ENCODE peak calls at places on chromosome 16, in nine cellular contexts. A is tibial artery; W is fibroblast of lung; U is A549; Q is cardiac muscle cell; F is mucosa of descending colon; C is CD8-positive, alpha-beta T cell; I is adrenal gland; O is stomach. H is an unnamed sample.

GRCh38 chr16:56107944-56108583 is 83.2 kb upstream of the GNAO1 start:
- DNase-seq in A (no peak), W (no peak), U (no peak), Q (no peak), F (no peak), C (no peak), I (no peak), O (no peak), H (no peak)

GRCh38 chr16:51994597-51994996 is 552.3 kb downstream of the TOX3 start:
- DNase-seq in A (no peak), W (no peak), U (no peak), Q (no peak), F (peak; percentile 71), C (no peak), I (no peak), O (peak; percentile 92), H (peak; percentile 30)

GRCh38 chr16:3824121-3824795 is 56.3 kb downstream of the CREBBP start:
- DNase-seq in A (no peak), W (no peak), U (no peak), Q (no peak), F (no peak), C (no peak), I (no peak), O (no peak), H (no peak)

GRCh38 chr16:80058236-80058635 is 457.7 kb upstream of the MAF start:
- DNase-seq in A (peak; percentile 36), W (peak; percentile 10), U (no peak), Q (peak; percentile 27), F (peak; percentile 33), C (no peak), I (no peak), O (no peak), H (no peak)

GRCh38 chr16:27742333-27742732 is 192.4 kb downstream of the KATNIP start:
- DNase-seq in A (no peak), W (no peak), U (no peak), Q (no peak), F (no peak), C (no peak), I (no peak), O (no peak), H (no peak)

GRCh38 chr16:85611205-85611454 is 2.0 kb upstream of the GSE1 start:
- DNase-seq in A (no peak), W (peak; percentile 15), U (no peak), Q (peak; percentile 20), F (no peak), C (no peak), I (peak; percentile 73), O (no peak), H (no peak)

GRCh38 chr16:19283637-19284036 is 1.9 kb upstream of the CLEC19A start:
- DNase-seq in A (no peak), W (no peak), U (no peak), Q (no peak), F (no peak), C (no peak), I (no peak), O (no peak), H (no peak)

GRCh38 chr16:31875112-31875803 is 1.7 kb downstream of the ZNF267 start:
- DNase-seq in A (no peak), W (no peak), U (no peak), Q (peak; percentile 54), F (no peak), C (no peak), I (no peak), O (no peak), H (no peak)

GRCh38 chr16:21162661-21163151 is 4.2 kb downstream of the LDAF1 start:
- DNase-seq in A (peak; percentile 33), W (peak; percentile 65), U (no peak), Q (peak; percentile 16), F (no peak), C (no peak), I (no peak), O (peak; percentile 47), H (no peak)

GRCh38 chr16:87201052-87201451 is 116.1 kb downstream of the C16orf95 start:
- DNase-seq in A (peak; percentile 80), W (peak; percentile 99), U (no peak), Q (peak; percentile 99), F (peak; percentile 17), C (no peak), I (peak; percentile 32), O (no peak), H (no peak)

GRCh38 chr16:85191341-85191965 is 79.2 kb upstream of the CIBAR2 start:
- DNase-seq in A (no peak), W (no peak), U (no peak), Q (no peak), F (no peak), C (no peak), I (no peak), O (no peak), H (no peak)

GRCh38 chr16:82631701-82632685 is 5.2 kb downstream of the CDH13 start:
- DNase-seq in A (no peak), W (peak; percentile 21), U (no peak), Q (no peak), F (no peak), C (no peak), I (no peak), O (no peak), H (no peak)

GRCh38 chr16:11273721-11274324 is 394 bp upstream of the PRM3 start:
- DNase-seq in A (no peak), W (peak; percentile 55), U (no peak), Q (peak; percentile 16), F (no peak), C (no peak), I (no peak), O (no peak), H (no peak)

GRCh38 chr16:66382966-66383299 is 16.4 kb downstream of the CDH5 start:
- DNase-seq in A (no peak), W (peak; percentile 54), U (peak; percentile 58), Q (peak; percentile 77), F (no peak), C (no peak), I (no peak), O (no peak), H (peak; percentile 5)

GRCh38 chr16:55292491-55292890 is 31.5 kb upstream of the IRX6 start:
- DNase-seq in A (no peak), W (no peak), U (no peak), Q (no peak), F (no peak), C (no peak), I (no peak), O (no peak), H (no peak)

GRCh38 chr16:1113889-1114526 is 18.0 kb upstream of the C1QTNF8 start:
- DNase-seq in A (no peak), W (no peak), U (no peak), Q (no peak), F (no peak), C (no peak), I (no peak), O (no peak), H (no peak)

GRCh38 chr16:57755061-57755684 is 19.6 kb downstream of the KATNB1 start:
- DNase-seq in A (no peak), W (no peak), U (no peak), Q (no peak), F (no peak), C (no peak), I (no peak), O (no peak), H (no peak)
- TF ChIP-seq CTCF in A (no peak), W (no peak), U (no peak), Q (no peak), F (no peak), C (no peak), I (no peak), O (no peak), H (no peak)

DNA sequence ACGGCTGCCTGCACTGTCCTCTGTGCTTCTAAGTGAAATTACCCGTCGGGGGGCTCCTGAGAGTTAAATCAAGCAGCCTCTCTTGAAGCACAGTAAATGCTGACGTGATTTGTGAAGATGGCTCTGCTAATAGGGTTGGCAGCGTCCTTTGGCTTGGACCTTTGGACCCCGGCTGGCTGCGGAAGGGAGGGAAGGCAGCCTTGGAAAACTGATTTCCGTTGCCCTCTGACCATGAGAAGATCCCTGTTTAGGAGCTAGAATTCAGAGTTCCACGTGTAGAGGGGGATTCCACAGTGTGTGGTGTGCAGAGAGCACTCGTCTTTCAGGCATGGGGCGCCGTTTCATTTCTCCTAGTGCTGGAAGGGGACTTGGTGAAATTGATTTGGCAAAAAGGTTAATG is 640.8 kb downstream of the WWOX start:
- DNase-seq in A (no peak), W (no peak), U (no peak), Q (no peak), F (no peak), C (no peak), I (no peak), O (no peak), H (no peak)
- H3K9me3 ChIP-seq in A (no peaks in the 10 kb centered on the region), W (no peaks in the 10 kb centered on the region), U (no peaks in the 10 kb centered on the region), Q (no peaks in the 10 kb centered on the region), F (no peaks in the 10 kb centered on the region), C (no peaks in the 10 kb centered on the region), I (no peaks in the 10 kb centered on the region), O (no peaks in the 10 kb centered on the region), H (no peaks in the 10 kb centered on the region)

GRCh38 chr16:48234630-48235029 is 9.5 kb upstream of the LONP2 start:
- DNase-seq in A (no peak), W (no peak), U (no peak), Q (no peak), F (no peak), C (no peak), I (no peak), O (no peak), H (no peak)

GRCh38 chr16:48235058-48235555 is 9.0 kb upstream of the LONP2 start:
- DNase-seq in A (no peak), W (no peak), U (no peak), Q (no peak), F (no peak), C (no peak), I (no peak), O (no peak), H (no peak)

GRCh38 chr16:48232459-48233040 is 11.6 kb upstream of the LONP2 start:
- DNase-seq in A (no peak), W (peak; percentile 14), U (no peak), Q (no peak), F (no peak), C (no peak), I (no peak), O (no peak), H (no peak)

GRCh38 chr16:48235556-48236136 is 8.5 kb upstream of the LONP2 start:
- DNase-seq in A (no peak), W (peak; percentile 24), U (no peak), Q (peak; percentile 7), F (peak; percentile 47), C (no peak), I (no peak), O (no peak), H (no peak)

DNA sequence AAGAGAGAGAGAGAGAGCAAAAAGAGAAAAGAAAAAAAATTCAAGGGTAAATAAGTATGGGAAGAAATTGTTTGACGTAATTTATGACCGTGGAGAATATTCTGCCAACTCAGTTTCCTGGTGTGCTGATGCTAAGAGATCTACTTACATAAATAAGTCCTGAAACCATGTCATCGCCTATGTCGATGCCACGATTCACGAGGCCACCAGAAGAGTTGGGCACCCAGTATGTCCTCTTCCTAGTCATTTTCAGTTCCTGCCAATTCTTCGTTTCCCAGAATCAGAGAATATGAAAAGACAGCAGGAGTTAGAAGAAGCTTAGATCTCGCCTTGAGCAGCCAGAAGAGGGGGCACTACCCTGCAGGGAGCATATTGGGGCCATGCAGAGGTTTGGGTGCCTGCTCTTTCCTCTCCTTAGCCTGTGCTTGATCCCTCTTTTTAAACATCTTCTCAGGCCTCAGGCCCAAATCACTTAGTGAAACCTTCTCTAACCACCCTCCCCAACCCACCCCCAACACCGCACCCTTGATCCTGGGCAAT is 12.4 kb upstream of the LONP2 start:
- DNase-seq in A (no peak), W (peak; percentile 70), U (peak; percentile 23), Q (peak; percentile 68), F (peak; percentile 44), C (no peak), I (peak; percentile 25), O (peak; percentile 44), H (peak; percentile 24)
- TF ChIP-seq CTCF in A (peak; percentile 22), W (peak; percentile 42), U (peak; percentile 55), Q (peak; percentile 74), F (no peak), C (peak; percentile 39), I (no peak), O (no peak), H (peak; percentile 59)

GRCh38 chr16:16157166-16157565 is 66.1 kb downstream of the ABCC6 start:
- DNase-seq in A (no peak), W (no peak), U (no peak), Q (no peak), F (no peak), C (no peak), I (no peak), O (no peak), H (no peak)
- H3K9me3 ChIP-seq in A (peaks cover 20% of the 10 kb centered on the region), W (no peaks in the 10 kb centered on the region), U (no peaks in the 10 kb centered on the region), Q (peaks cover 3% of the 10 kb centered on the region), F (no peaks in the 10 kb centered on the region), C (peaks cover 10% of the 10 kb centered on the region), I (no peaks in the 10 kb centered on the region), O (peaks cover 4% of the 10 kb centered on the region), H (no peaks in the 10 kb centered on the region)

H was measured in Panc1.